ENCODE peak calls at places on chromosomes 5 and 9, in seven cellular contexts. E is sigmoid colon; W is HL-60; T is CD8-positive, alpha-beta T cell; U is transverse colon; P is pancreas; Y is A549. K is an unnamed sample.

GRCh38 chr5:42235837-42236236 is 187.4 kb upstream of the GHR start:
- DNase-seq in E (no peak), W (no peak), T (no peak), U (no peak), P (no peak), Y (no peak), K (no peak)

GRCh38 chr5:153658151-153658550 is 167.7 kb downstream of the GRIA1 start:
- DNase-seq in E (no peak), W (no peak), T (no peak), U (no peak), P (no peak), Y (no peak), K (no peak)

GRCh38 chr5:115459844-115460243 is 84.7 kb downstream of the FEM1C start:
- DNase-seq in E (no peak), W (no peak), T (no peak), U (no peak), P (no peak), Y (no peak), K (no peak)

GRCh38 chr5:72747826-72748225 is 68.6 kb upstream of the TNPO1 start:
- DNase-seq in E (no peak), W (no peak), T (no peak), U (no peak), P (no peak), Y (no peak), K (no peak)

GRCh38 chr9:115694014-115694413 is 459.6 kb upstream of the PAPPA start:
- DNase-seq in E (no peak), W (no peak), T (no peak), U (peak; percentile 8), P (no peak), Y (peak; percentile 93), K (no peak)

GRCh38 chr5:139688712-139689413 is 40.7 kb downstream of the CXXC5 start:
- DNase-seq in E (no peak), W (no peak), T (peak; percentile 13), U (no peak), P (no peak), Y (no peak), K (no peak)

GRCh38 chr5:41371741-41372140 is 138.7 kb downstream of the PLCXD3 start:
- DNase-seq in E (no peak), W (no peak), T (no peak), U (no peak), P (no peak), Y (peak; percentile 33), K (no peak)

GRCh38 chr5:169626779-169627178 is 10.3 kb upstream of the DOCK2 start:
- DNase-seq in E (no peak), W (no peak), T (no peak), U (no peak), P (no peak), Y (peak; percentile 30), K (no peak)

GRCh38 chr5:116068028-116068632 is 16.7 kb upstream of the COMMD10 start:
- DNase-seq in E (no peak), W (no peak), T (no peak), U (no peak), P (no peak), Y (peak; percentile 60), K (peak; percentile 44)

GRCh38 chr5:140239939-140240700 is 62.8 kb downstream of the PFDN1 start:
- DNase-seq in E (peak; percentile 81), W (no peak), T (peak; percentile 55), U (peak; percentile 67), P (peak; percentile 77), Y (peak; percentile 76), K (peak; percentile 70)

GRCh38 chr5:102539598-102539997 is 40.8 kb upstream of the SLCO6A1 start:
- DNase-seq in E (no peak), W (no peak), T (no peak), U (no peak), P (no peak), Y (no peak), K (no peak)

DNA sequence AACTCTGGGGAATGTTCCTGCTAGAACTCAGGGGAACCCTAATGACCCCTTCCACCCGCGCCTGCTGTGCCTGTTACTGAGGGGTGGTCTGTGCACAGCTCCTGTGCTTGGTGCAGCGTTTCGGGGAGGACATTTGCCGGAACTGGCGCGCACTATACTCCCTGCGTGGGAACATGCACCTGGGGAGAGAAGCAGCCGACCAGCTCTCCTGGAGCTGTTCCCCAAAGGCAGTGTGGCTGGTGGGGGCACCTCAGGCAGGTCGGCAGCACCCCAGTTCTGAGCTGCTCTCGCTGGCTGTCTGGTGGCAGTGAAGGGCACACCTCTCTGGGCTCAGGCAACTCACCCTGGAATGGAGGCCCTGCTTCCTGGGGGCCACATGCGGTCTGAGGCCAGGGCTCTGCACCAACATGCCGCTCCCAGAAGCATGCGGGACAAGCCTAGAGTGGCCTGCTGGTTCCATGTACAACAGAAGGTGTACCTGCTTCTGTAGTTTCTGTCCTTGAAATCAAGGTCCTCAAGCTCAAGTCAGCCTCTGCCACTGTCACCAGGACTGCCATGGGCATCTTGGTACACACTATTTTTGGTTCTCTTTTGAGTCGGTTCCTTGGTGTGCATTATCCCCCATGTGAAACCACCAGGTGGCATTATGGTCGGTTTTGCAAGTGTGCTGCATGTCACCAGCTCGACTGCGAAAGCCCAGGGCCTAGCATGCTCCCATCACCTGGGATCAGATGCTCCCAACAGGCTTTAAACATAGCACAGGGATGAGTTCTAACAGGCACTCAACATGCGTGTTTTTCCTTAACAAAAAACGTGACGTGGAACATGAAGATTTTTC is 7.8 kb upstream of the MRNIP start:
- DNase-seq in E (peak; percentile 62), W (no peak), T (no peak), U (no peak), P (no peak), Y (peak; percentile 35), K (no peak)
- TF ChIP-seq CTCF in E (no peak), W (peak; percentile 12), T (no peak), U (no peak), P (no peak), Y (no peak), K (no peak)

GRCh38 chr5:79055017-79055416 is 14.5 kb downstream of the DMGDH start:
- DNase-seq in E (no peak), W (no peak), T (no peak), U (no peak), P (no peak), Y (no peak), K (no peak)
- H3K27ac ChIP-seq in E (no peak overlapping the region), W (no peak overlapping the region), T (no peak overlapping the region), U (no peak overlapping the region), P (no peak overlapping the region), Y (no peak overlapping the region), K (no peak overlapping the region)

DNA sequence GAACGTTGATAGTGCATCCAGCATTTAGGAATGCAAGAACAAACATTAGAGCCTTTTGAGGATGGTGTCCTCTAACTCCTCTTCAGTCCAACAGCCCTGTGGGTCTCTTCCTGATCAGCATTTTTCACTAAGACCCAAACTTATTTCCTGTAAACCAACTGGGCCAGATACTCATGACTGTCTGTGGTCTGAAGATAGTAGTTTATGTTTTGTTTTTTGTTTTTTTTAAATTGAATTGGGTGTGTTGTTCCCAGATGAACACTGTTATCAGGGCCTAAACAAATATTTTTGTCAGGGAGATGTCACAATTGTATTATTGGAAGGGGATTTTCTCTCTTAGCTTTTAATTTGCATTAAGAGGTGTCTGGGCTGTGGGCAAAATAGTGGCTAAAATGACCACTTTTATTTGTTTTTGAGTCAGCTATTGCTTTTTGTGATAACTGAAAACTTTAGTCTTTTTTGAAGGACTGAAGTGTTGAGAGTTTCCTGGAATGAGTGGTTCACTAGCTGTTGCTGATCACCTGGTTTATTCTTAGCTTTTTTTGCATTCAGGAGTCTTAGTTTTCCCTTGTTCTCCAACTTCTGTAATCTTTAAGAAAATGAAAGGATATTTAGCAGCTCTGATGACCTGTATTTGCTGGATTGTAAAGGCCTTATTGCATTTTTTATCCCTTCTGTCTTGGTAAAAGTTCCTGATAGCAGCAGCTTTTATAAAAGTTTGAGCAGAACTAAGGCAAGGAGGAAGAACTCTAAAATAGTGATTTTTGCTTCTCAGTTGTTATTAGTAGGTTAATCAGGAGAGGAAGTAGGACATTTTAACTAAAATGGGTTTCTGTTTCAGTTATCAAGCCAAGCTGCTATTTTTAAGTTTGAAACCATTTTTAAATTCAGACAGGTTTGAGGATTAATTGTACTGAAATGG is 5.5 kb downstream of the MAN2A1 start:
- DNase-seq in E (no peak), W (no peak), T (no peak), U (no peak), P (no peak), Y (no peak), K (no peak)
- H3K4me3 ChIP-seq in E (no peak overlapping the region), W (no peak overlapping the region), T (no peak overlapping the region), U (no peak overlapping the region), P (no peak overlapping the region), Y (no peak overlapping the region), K (no peak overlapping the region)

GRCh38 chr9:72947987-72948465 is 4.8 kb downstream of the ALDH1A1 start:
- DNase-seq in E (no peak), W (no peak), T (no peak), U (no peak), P (no peak), Y (peak; percentile 72), K (no peak)

GRCh38 chr9:72951520-72952393 is 1.1 kb downstream of the ALDH1A1 start:
- DNase-seq in E (no peak), W (no peak), T (no peak), U (no peak), P (no peak), Y (peak; percentile 61), K (peak; percentile 33)

GRCh38 chr9:72951043-72951442 is 1.8 kb downstream of the ALDH1A1 start:
- DNase-seq in E (no peak), W (no peak), T (no peak), U (no peak), P (no peak), Y (peak; percentile 75), K (no peak)

GRCh38 chr9:72948906-72949582 is 3.8 kb downstream of the ALDH1A1 start:
- DNase-seq in E (no peak), W (no peak), T (no peak), U (no peak), P (no peak), Y (peak; percentile 73), K (no peak)

DNA sequence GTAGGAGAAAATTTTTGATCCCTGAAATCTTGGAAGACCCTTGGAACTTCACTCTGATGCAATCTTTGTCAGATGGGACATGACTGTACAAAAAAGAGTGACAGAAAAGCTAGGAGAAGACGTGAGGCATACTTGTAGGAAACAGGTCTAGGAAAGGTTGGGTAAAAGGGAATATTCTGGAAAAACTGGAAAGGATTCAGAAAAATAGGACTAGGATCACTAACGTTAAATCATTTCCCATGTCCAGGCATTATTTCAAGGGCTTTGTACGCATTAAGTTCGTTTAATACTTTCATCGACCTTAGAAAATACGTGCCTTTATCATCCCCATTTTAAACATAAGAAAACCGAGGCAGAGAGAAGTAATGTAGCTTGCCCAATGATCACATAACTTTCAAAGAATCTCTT is 2.9 kb downstream of the ALDH1A1 start:
- DNase-seq in E (no peak), W (no peak), T (no peak), U (no peak), P (no peak), Y (peak; percentile 80), K (no peak)
- TF ChIP-seq CTCF in E (no peak), W (no peak), T (no peak), U (no peak), P (no peak), Y (no peak), K (no peak)